ENCODE peak calls at places on chromosome 20, in eight cellular contexts. One of them, this sample, is unnamed.

GRCh38 chr20:32678948-32679347 is 5.2 kb upstream of the C20orf203 start:
- DNase-seq in stimulated activated CD4-positive, alpha-beta T cell treated with anti-CD3 and anti-CD28 coated beads, Interleukin-2, amount 100 ng/mL, for 24 hours: no peak
- DNase-seq in fibroblast of mammary gland: peak
- DNase-seq in B cell: no peak
- DNase-seq in ELR: no peak
- DNase-seq in T-cell: no peak
- DNase-seq in HT-29: no peak
- DNase-seq in HCT116: no peak
- DNase-seq in this sample: no peak

GRCh38 chr20:50587291-50587961 is 77.2 kb downstream of the PTPN1 start:
- DNase-seq in stimulated activated CD4-positive, alpha-beta T cell treated with anti-CD3 and anti-CD28 coated beads, Interleukin-2, amount 100 ng/mL, for 24 hours: no peak
- DNase-seq in fibroblast of mammary gland: no peak
- DNase-seq in B cell: no peak
- DNase-seq in ELR: peak
- DNase-seq in T-cell: no peak
- DNase-seq in HT-29: no peak
- DNase-seq in HCT116: no peak
- DNase-seq in this sample: no peak

GRCh38 chr20:53872561-53873248 is 197.7 kb downstream of the BCAS1 start:
- DNase-seq in stimulated activated CD4-positive, alpha-beta T cell treated with anti-CD3 and anti-CD28 coated beads, Interleukin-2, amount 100 ng/mL, for 24 hours: peak
- DNase-seq in fibroblast of mammary gland: no peak
- DNase-seq in B cell: peak
- DNase-seq in ELR: peak
- DNase-seq in T-cell: peak
- DNase-seq in HT-29: no peak
- DNase-seq in HCT116: no peak
- DNase-seq in this sample: no peak

GRCh38 chr20:595330-596308 is 14.5 kb downstream of the TCF15 start:
- DNase-seq in stimulated activated CD4-positive, alpha-beta T cell treated with anti-CD3 and anti-CD28 coated beads, Interleukin-2, amount 100 ng/mL, for 24 hours: no peak
- DNase-seq in fibroblast of mammary gland: no peak
- DNase-seq in B cell: no peak
- DNase-seq in ELR: no peak
- DNase-seq in T-cell: no peak
- DNase-seq in HT-29: no peak
- DNase-seq in HCT116: no peak
- DNase-seq in this sample: no peak

GRCh38 chr20:50335105-50335504 is 144.5 kb downstream of the CEBPB start:
- DNase-seq in stimulated activated CD4-positive, alpha-beta T cell treated with anti-CD3 and anti-CD28 coated beads, Interleukin-2, amount 100 ng/mL, for 24 hours: no peak
- DNase-seq in fibroblast of mammary gland: peak
- DNase-seq in B cell: no peak
- DNase-seq in ELR: peak
- DNase-seq in T-cell: no peak
- DNase-seq in HT-29: peak
- DNase-seq in HCT116: peak
- DNase-seq in this sample: peak

GRCh38 chr20:32336918-32337347 is 21.2 kb upstream of the ASXL1 start:
- DNase-seq in stimulated activated CD4-positive, alpha-beta T cell treated with anti-CD3 and anti-CD28 coated beads, Interleukin-2, amount 100 ng/mL, for 24 hours: no peak
- DNase-seq in fibroblast of mammary gland: peak
- DNase-seq in B cell: peak
- DNase-seq in ELR: peak
- DNase-seq in T-cell: no peak
- DNase-seq in HT-29: peak
- DNase-seq in HCT116: no peak
- DNase-seq in this sample: peak

GRCh38 chr20:44231193-44231592 is 15.9 kb upstream of the GDAP1L1 start:
- DNase-seq in stimulated activated CD4-positive, alpha-beta T cell treated with anti-CD3 and anti-CD28 coated beads, Interleukin-2, amount 100 ng/mL, for 24 hours: no peak
- DNase-seq in fibroblast of mammary gland: peak
- DNase-seq in B cell: no peak
- DNase-seq in ELR: no peak
- DNase-seq in T-cell: no peak
- DNase-seq in HT-29: no peak
- DNase-seq in HCT116: no peak
- DNase-seq in this sample: peak

GRCh38 chr20:57612436-57612835 is 7.8 kb downstream of the ZBP1 start:
- DNase-seq in stimulated activated CD4-positive, alpha-beta T cell treated with anti-CD3 and anti-CD28 coated beads, Interleukin-2, amount 100 ng/mL, for 24 hours: no peak
- DNase-seq in fibroblast of mammary gland: no peak
- DNase-seq in B cell: no peak
- DNase-seq in ELR: no peak
- DNase-seq in T-cell: no peak
- DNase-seq in HT-29: no peak
- DNase-seq in HCT116: no peak
- DNase-seq in this sample: no peak

GRCh38 chr20:62628691-62629090 is 13.6 kb upstream of the SLCO4A1 start:
- DNase-seq in stimulated activated CD4-positive, alpha-beta T cell treated with anti-CD3 and anti-CD28 coated beads, Interleukin-2, amount 100 ng/mL, for 24 hours: no peak
- DNase-seq in fibroblast of mammary gland: no peak
- DNase-seq in B cell: no peak
- DNase-seq in ELR: peak
- DNase-seq in T-cell: no peak
- DNase-seq in HT-29: no peak
- DNase-seq in HCT116: no peak
- DNase-seq in this sample: no peak

GRCh38 chr20:46151936-46152335 is 33.8 kb downstream of the CD40 start:
- DNase-seq in stimulated activated CD4-positive, alpha-beta T cell treated with anti-CD3 and anti-CD28 coated beads, Interleukin-2, amount 100 ng/mL, for 24 hours: peak
- DNase-seq in fibroblast of mammary gland: no peak
- DNase-seq in B cell: peak
- DNase-seq in ELR: peak
- DNase-seq in T-cell: no peak
- DNase-seq in HT-29: peak
- DNase-seq in HCT116: no peak
- DNase-seq in this sample: peak

GRCh38 chr20:22586645-22587310 is 2.4 kb upstream of the FOXA2 start:
- DNase-seq in stimulated activated CD4-positive, alpha-beta T cell treated with anti-CD3 and anti-CD28 coated beads, Interleukin-2, amount 100 ng/mL, for 24 hours: peak
- DNase-seq in fibroblast of mammary gland: no peak
- DNase-seq in B cell: peak
- DNase-seq in ELR: no peak
- DNase-seq in T-cell: no peak
- DNase-seq in HT-29: peak
- DNase-seq in HCT116: no peak
- DNase-seq in this sample: peak

GRCh38 chr20:21323640-21324039 is 20.5 kb downstream of the XRN2 start:
- DNase-seq in stimulated activated CD4-positive, alpha-beta T cell treated with anti-CD3 and anti-CD28 coated beads, Interleukin-2, amount 100 ng/mL, for 24 hours: no peak
- DNase-seq in fibroblast of mammary gland: peak
- DNase-seq in B cell: no peak
- DNase-seq in ELR: peak
- DNase-seq in T-cell: no peak
- DNase-seq in HT-29: no peak
- DNase-seq in HCT116: peak
- DNase-seq in this sample: peak

GRCh38 chr20:45187693-45188092 is 13.0 kb downstream of the PI3 start:
- DNase-seq in stimulated activated CD4-positive, alpha-beta T cell treated with anti-CD3 and anti-CD28 coated beads, Interleukin-2, amount 100 ng/mL, for 24 hours: no peak
- DNase-seq in fibroblast of mammary gland: no peak
- DNase-seq in B cell: no peak
- DNase-seq in ELR: no peak
- DNase-seq in T-cell: no peak
- DNase-seq in HT-29: no peak
- DNase-seq in HCT116: no peak
- DNase-seq in this sample: no peak